ENCODE peak calls at places on chromosomes 2 and 18, in four cellular contexts. One of them, this sample, is unnamed.

GRCh38 chr2:47303341-47304148 is 99.4 kb upstream of the MSH2 start:
- DNase-seq in posterior cingulate gyrus: no peak
- DNase-seq in A172: no peak
- DNase-seq in dermis blood vessel endothelial cell: no peak
- DNase-seq in this sample: no peak

GRCh38 chr2:126600715-126601114 is 55.2 kb upstream of the GYPC start:
- DNase-seq in dermis blood vessel endothelial cell: no peak
- DNase-seq in A172: no peak
- DNase-seq in posterior cingulate gyrus: no peak
- DNase-seq in this sample: no peak

GRCh38 chr2:43265006-43265770 is 38.8 kb upstream of the ZFP36L2 start:
- DNase-seq in A172: no peak
- DNase-seq in posterior cingulate gyrus: no peak
- DNase-seq in dermis blood vessel endothelial cell: no peak
- DNase-seq in this sample: no peak

GRCh38 chr2:204655101-204655500 is 109.8 kb downstream of the PARD3B start:
- DNase-seq in dermis blood vessel endothelial cell: no peak
- DNase-seq in posterior cingulate gyrus: no peak
- DNase-seq in A172: no peak
- DNase-seq in this sample: no peak

GRCh38 chr2:168119519-168120141 is 127.8 kb downstream of the STK39 start:
- DNase-seq in A172: peak; percentile 57
- DNase-seq in dermis blood vessel endothelial cell: peak; percentile 81
- DNase-seq in posterior cingulate gyrus: no peak
- DNase-seq in this sample: peak; percentile 62

GRCh38 chr2:60819155-60819862 is 62.1 kb upstream of the REL start:
- DNase-seq in dermis blood vessel endothelial cell: no peak
- DNase-seq in A172: no peak
- DNase-seq in posterior cingulate gyrus: no peak
- DNase-seq in this sample: no peak

GRCh38 chr18:49486617-49486958 is 446 bp downstream of the C18orf32 start:
- DNase-seq in dermis blood vessel endothelial cell: no peak
- DNase-seq in A172: peak; percentile 15
- DNase-seq in posterior cingulate gyrus: no peak
- DNase-seq in this sample: no peak

GRCh38 chr2:207830778-207831549 is 61.3 kb upstream of the FZD5 start:
- DNase-seq in dermis blood vessel endothelial cell: no peak
- DNase-seq in posterior cingulate gyrus: no peak
- DNase-seq in A172: no peak
- DNase-seq in this sample: no peak

GRCh38 chr18:27377251-27377650 is 192.1 kb upstream of the CHST9 start:
- DNase-seq in A172: no peak
- DNase-seq in posterior cingulate gyrus: no peak
- DNase-seq in dermis blood vessel endothelial cell: no peak
- DNase-seq in this sample: no peak

GRCh38 chr18:10169064-10169562 is 255.3 kb downstream of the VAPA start:
- DNase-seq in posterior cingulate gyrus: no peak
- DNase-seq in dermis blood vessel endothelial cell: peak; percentile 75
- DNase-seq in A172: no peak
- DNase-seq in this sample: peak; percentile 44

GRCh38 chr2:233817995-233818638 is 36.2 kb downstream of the HJURP start:
- DNase-seq in A172: no peak
- DNase-seq in dermis blood vessel endothelial cell: no peak
- DNase-seq in posterior cingulate gyrus: peak; percentile 80
- DNase-seq in this sample: no peak

GRCh38 chr18:9563326-9563725 is 51.0 kb downstream of the PPP4R1 start:
- DNase-seq in posterior cingulate gyrus: no peak
- DNase-seq in dermis blood vessel endothelial cell: no peak
- DNase-seq in A172: no peak
- DNase-seq in this sample: no peak

GRCh38 chr2:54945401-54946219 is 104.6 kb downstream of the RTN4 start:
- DNase-seq in posterior cingulate gyrus: peak; percentile 88
- DNase-seq in dermis blood vessel endothelial cell: no peak
- DNase-seq in A172: no peak
- DNase-seq in this sample: peak; percentile 26

GRCh38 chr18:32920796-32921787 is 148.3 kb upstream of the KLHL14 start:
- DNase-seq in A172: peak; percentile 91
- DNase-seq in posterior cingulate gyrus: no peak
- DNase-seq in dermis blood vessel endothelial cell: peak; percentile 92
- DNase-seq in this sample: peak; percentile 60

GRCh38 chr2:227115761-227116160 is 48.2 kb downstream of the COL4A4 start:
- DNase-seq in dermis blood vessel endothelial cell: no peak
- DNase-seq in A172: no peak
- DNase-seq in posterior cingulate gyrus: no peak
- DNase-seq in this sample: no peak

GRCh38 chr2:63856302-63856600 is 14.6 kb downstream of the UGP2 start:
- DNase-seq in dermis blood vessel endothelial cell: no peak
- DNase-seq in A172: no peak
- DNase-seq in posterior cingulate gyrus: no peak
- DNase-seq in this sample: no peak

GRCh38 chr2:225400060-225400511 is 576 bp downstream of the NYAP2 start:
- DNase-seq in A172: peak; percentile 42
- DNase-seq in dermis blood vessel endothelial cell: peak; percentile 18
- DNase-seq in posterior cingulate gyrus: peak; percentile 73
- DNase-seq in this sample: peak; percentile 43

GRCh38 chr18:50627594-50628542 is 68.0 kb downstream of the MAPK4 start:
- DNase-seq in posterior cingulate gyrus: no peak
- DNase-seq in A172: no peak
- DNase-seq in dermis blood vessel endothelial cell: no peak
- DNase-seq in this sample: no peak

GRCh38 chr18:56565596-56566355 is 72.6 kb downstream of the TXNL1 start:
- DNase-seq in A172: no peak
- DNase-seq in dermis blood vessel endothelial cell: peak; percentile 44
- DNase-seq in posterior cingulate gyrus: no peak
- DNase-seq in this sample: no peak

GRCh38 chr2:195472835-195473234 is 184.2 kb upstream of the SLC39A10 start:
- DNase-seq in dermis blood vessel endothelial cell: no peak
- DNase-seq in posterior cingulate gyrus: no peak
- DNase-seq in A172: no peak
- DNase-seq in this sample: no peak

GRCh38 chr2:163086940-163087339 is 248.4 kb upstream of the KCNH7 start:
- DNase-seq in posterior cingulate gyrus: no peak
- DNase-seq in dermis blood vessel endothelial cell: no peak
- DNase-seq in A172: no peak
- DNase-seq in this sample: no peak

GRCh38 chr2:58866040-58866439 is 624.9 kb upstream of the FANCL start:
- DNase-seq in posterior cingulate gyrus: no peak
- DNase-seq in dermis blood vessel endothelial cell: no peak
- DNase-seq in A172: no peak
- DNase-seq in this sample: no peak

GRCh38 chr2:239394346-239394945 is 6.4 kb downstream of the HDAC4 start:
- DNase-seq in dermis blood vessel endothelial cell: no peak
- DNase-seq in A172: no peak
- DNase-seq in posterior cingulate gyrus: peak; percentile 73
- DNase-seq in this sample: no peak

GRCh38 chr2:38428940-38429339 is 51.9 kb upstream of the ATL2 start:
- DNase-seq in dermis blood vessel endothelial cell: no peak
- DNase-seq in A172: no peak
- DNase-seq in posterior cingulate gyrus: no peak
- DNase-seq in this sample: peak; percentile 75

GRCh38 chr2:238987352-238987981 is 139.6 kb downstream of the TWIST2 start:
- DNase-seq in A172: no peak
- DNase-seq in dermis blood vessel endothelial cell: no peak
- DNase-seq in posterior cingulate gyrus: no peak
- DNase-seq in this sample: no peak

GRCh38 chr2:70062270-70062669 is 25.0 kb upstream of the PCBP1 start:
- DNase-seq in posterior cingulate gyrus: no peak
- DNase-seq in A172: no peak
- DNase-seq in dermis blood vessel endothelial cell: no peak
- DNase-seq in this sample: no peak

GRCh38 chr2:219681301-219682290 is 54.2 kb downstream of the SLC4A3 start:
- DNase-seq in A172: peak; percentile 62
- DNase-seq in dermis blood vessel endothelial cell: no peak
- DNase-seq in posterior cingulate gyrus: no peak
- DNase-seq in this sample: no peak

GRCh38 chr2:163247151-163247872 is 408.7 kb upstream of the KCNH7 start:
- DNase-seq in posterior cingulate gyrus: no peak
- DNase-seq in A172: no peak
- DNase-seq in dermis blood vessel endothelial cell: no peak
- DNase-seq in this sample: no peak

GRCh38 chr2:111695441-111696007 is 188.5 kb downstream of the ANAPC1 start:
- DNase-seq in A172: no peak
- DNase-seq in posterior cingulate gyrus: no peak
- DNase-seq in dermis blood vessel endothelial cell: no peak
- DNase-seq in this sample: no peak